ENCODE peak calls at places on chromosomes 7 and 10, in nine cellular contexts. W, T, Z, U, O, R, Q, K and D are unnamed samples.

GRCh38 chr10:25177754-25178135 is 2.9 kb downstream of the GPR158 start:
- DNase-seq in U (no peak), O (no peak), Z (no peak), W (no peak), K (no peak), T (no peak), Q (no peak), R (no peak), D (no peak)

GRCh38 chr7:100706672-100707311 is 871 bp downstream of the POP7 start:
- DNase-seq in O (no peak), U (no peak), T (no peak), W (no peak), Z (no peak), K (no peak), Q (no peak), R (no peak), D (no peak)

GRCh38 chr7:50953820-50954219 is 171.1 kb upstream of the GRB10 start:
- DNase-seq in O (peak; percentile 52), Q (peak; percentile 22), W (peak; percentile 67), U (no peak), Z (peak; percentile 89), T (no peak), K (no peak), R (no peak), D (no peak)

GRCh38 chr7:55568613-55569268 is 3.6 kb downstream of the VOPP1 start:
- DNase-seq in W (no peak), U (no peak), O (no peak), Q (no peak), T (no peak), R (no peak), K (no peak), Z (no peak), D (no peak)

GRCh38 chr7:4297843-4298219 is 384.3 kb upstream of the FOXK1 start:
- DNase-seq in W (no peak), R (no peak), K (no peak), T (no peak), Z (no peak), O (no peak), Q (no peak), U (no peak), D (no peak)

GRCh38 chr10:51007781-51008180 is 66.5 kb upstream of the PRKG1 start:
- DNase-seq in K (no peak), T (no peak), Z (peak; percentile 39), U (no peak), W (peak; percentile 48), O (peak; percentile 38), R (no peak), Q (no peak), D (no peak)

GRCh38 chr7:18295781-18296417 is 199.7 kb upstream of the HDAC9 start:
- DNase-seq in O (no peak), Q (no peak), R (no peak), Z (no peak), T (no peak), W (no peak), U (no peak), K (no peak), D (no peak)

GRCh38 chr10:119341236-119342016 is 134.1 kb downstream of the GRK5 start:
- DNase-seq in U (peak; percentile 62), Q (peak; percentile 24), R (no peak), O (peak; percentile 39), W (peak; percentile 90), T (no peak), Z (peak; percentile 66), K (peak; percentile 70), D (peak; percentile 68)

GRCh38 chr10:127415901-127416630 is 133.0 kb upstream of the NPS start:
- DNase-seq in K (no peak), T (no peak), Z (no peak), W (no peak), U (no peak), Q (no peak), O (no peak), R (no peak), D (no peak)

GRCh38 chr10:26438534-26439269 is 561 bp downstream of the APBB1IP start:
- DNase-seq in W (no peak), U (peak; percentile 42), R (no peak), O (no peak), Q (no peak), K (peak; percentile 85), Z (peak; percentile 62), T (no peak), D (peak; percentile 81)

GRCh38 chr7:124633740-124634139 is 131.9 kb downstream of the GPR37 start:
- DNase-seq in Q (no peak), W (no peak), U (no peak), T (no peak), O (no peak), K (no peak), Z (no peak), R (no peak), D (no peak)

GRCh38 chr7:115127399-115128021 is 205.6 kb downstream of the MDFIC start:
- DNase-seq in W (no peak), T (no peak), Z (no peak), K (no peak), U (no peak), R (no peak), Q (no peak), O (no peak), D (no peak)

GRCh38 chr7:155190608-155191536 is 106.8 kb upstream of the INSIG1 start:
- DNase-seq in T (no peak), K (peak; percentile 79), R (no peak), Z (peak; percentile 34), O (peak; percentile 6), Q (peak; percentile 82), U (no peak), W (peak; percentile 21), D (peak; percentile 84)

GRCh38 chr7:131119381-131119780 is 208.3 kb upstream of the MKLN1 start:
- DNase-seq in W (no peak), Q (no peak), Z (no peak), O (no peak), R (no peak), T (no peak), K (no peak), U (no peak), D (no peak)

GRCh38 chr10:117477961-117478670 is 64.4 kb upstream of the EMX2 start:
- DNase-seq in Z (peak; percentile 77), U (no peak), O (peak; percentile 84), R (no peak), K (no peak), Q (peak; percentile 29), T (no peak), W (peak; percentile 80), D (no peak)

GRCh38 chr7:4805979-4806290 is 30.5 kb downstream of the AP5Z1 start:
- DNase-seq in U (no peak), T (no peak), Q (no peak), Z (no peak), W (no peak), R (no peak), O (no peak), K (no peak), D (no peak)

GRCh38 chr7:70069977-70070376 is 471.7 kb downstream of the AUTS2 start:
- DNase-seq in Z (no peak), R (no peak), T (no peak), Q (no peak), W (no peak), O (no peak), K (no peak), U (no peak), D (no peak)

GRCh38 chr7:98323597-98324322 is 42.3 kb downstream of the BRI3 start:
- DNase-seq in Q (no peak), Z (no peak), T (no peak), R (no peak), O (no peak), W (no peak), K (peak; percentile 21), U (no peak), D (no peak)

GRCh38 chr7:122306320-122307227 is 2.0 kb upstream of the FEZF1 start:
- DNase-seq in Z (no peak), Q (no peak), R (no peak), O (no peak), U (no peak), K (no peak), T (no peak), W (no peak), D (no peak)

GRCh38 chr7:95365151-95365550 is 31.0 kb downstream of the PON3 start:
- DNase-seq in K (no peak), Z (peak; percentile 31), R (no peak), U (no peak), Q (no peak), W (peak; percentile 86), T (no peak), O (no peak), D (no peak)

GRCh38 chr10:30557884-30558283 is 71.7 kb downstream of the LYZL2 start:
- DNase-seq in U (no peak), O (no peak), W (no peak), T (no peak), R (no peak), K (no peak), Z (peak; percentile 55), Q (peak; percentile 64), D (no peak)

GRCh38 chr7:96136600-96137239 is 185.2 kb downstream of the SLC25A13 start:
- DNase-seq in U (no peak), K (no peak), T (peak; percentile 97), W (no peak), Z (no peak), O (no peak), R (no peak), Q (no peak), D (no peak)